ENCODE peak calls at places on chromosome 20, in five cellular contexts. Q is fibroblast of gingiva, O is GM10248, V is GM12865, A is HS-27A. H is an unnamed sample.

GRCh38 chr20:37291724-37292126 is 2.3 kb downstream of the MANBAL start:
- DNase-seq in A (no peak), V (peak), Q (no peak), O (no peak), H (no peak)

GRCh38 chr20:37463726-37464125 is 57.3 kb upstream of the NNAT start:
- DNase-seq in V (no peak), Q (no peak), A (no peak), O (no peak), H (no peak)

GRCh38 chr20:48771542-48771941 is 56.3 kb downstream of the PREX1 start:
- DNase-seq in O (no peak), V (no peak), Q (peak), A (no peak), H (peak)

GRCh38 chr20:15674253-15675145 is 898.7 kb downstream of the KIF16B start:
- DNase-seq in O (no peak), Q (no peak), V (no peak), A (no peak), H (no peak)

GRCh38 chr20:32969356-32970114 is 34.7 kb downstream of the SUN5 start:
- DNase-seq in O (peak), Q (no peak), A (no peak), V (no peak), H (no peak)

GRCh38 chr20:43915209-43916072 is 789 bp downstream of the TOX2 start:
- DNase-seq in V (peak), Q (no peak), O (peak), A (no peak), H (peak)

GRCh38 chr20:57627972-57628650 is 7.9 kb upstream of the ZBP1 start:
- DNase-seq in A (no peak), Q (peak), V (peak), O (no peak), H (no peak)

GRCh38 chr20:32574296-32575226 is 10.6 kb downstream of the NOL4L start:
- DNase-seq in V (no peak), Q (peak), A (peak), O (no peak), H (peak)

GRCh38 chr20:41048475-41049242 is 20.0 kb downstream of the TOP1 start:
- DNase-seq in A (no peak), Q (no peak), V (peak), O (no peak), H (no peak)

GRCh38 chr20:10282930-10283556 is 64.4 kb downstream of the SNAP25 start:
- DNase-seq in A (peak), V (no peak), Q (no peak), O (no peak), H (peak)

GRCh38 chr20:55616367-55616766 is 389.0 kb downstream of the CBLN4 start:
- DNase-seq in V (no peak), A (no peak), Q (no peak), O (no peak), H (no peak)

GRCh38 chr20:13384132-13384531 is 163.1 kb downstream of the ISM1 start:
- DNase-seq in O (peak), V (peak), Q (no peak), A (no peak), H (no peak)

GRCh38 chr20:56393133-56393472 is 658 bp downstream of the CSTF1 start:
- DNase-seq in A (no peak), Q (no peak), O (peak), V (peak), H (no peak)

GRCh38 chr20:63177134-63177784 is 38.7 kb downstream of the YTHDF1 start:
- DNase-seq in A (no peak), V (peak), Q (no peak), O (no peak), H (peak)

GRCh38 chr20:23128461-23129125 is 42.5 kb upstream of the CD93 start:
- DNase-seq in Q (no peak), A (no peak), O (no peak), V (no peak), H (no peak)

GRCh38 chr20:46202758-46203509 is 84.8 kb downstream of the CD40 start:
- DNase-seq in V (no peak), Q (peak), A (no peak), O (no peak), H (no peak)

GRCh38 chr20:52899221-52899620 is 72.9 kb upstream of the TSHZ2 start:
- DNase-seq in V (no peak), Q (no peak), A (no peak), O (no peak), H (no peak)

GRCh38 chr20:47970282-47970903 is 185.1 kb upstream of the SULF2 start:
- DNase-seq in V (peak), A (no peak), Q (no peak), O (no peak), H (no peak)

GRCh38 chr20:12847862-12848261 is 160.9 kb upstream of the SPTLC3 start:
- DNase-seq in V (no peak), O (no peak), Q (no peak), A (no peak), H (peak)

GRCh38 chr20:57530327-57530981 is 5.5 kb upstream of the CTCFL start:
- DNase-seq in V (no peak), A (no peak), Q (no peak), O (no peak), H (no peak)

GRCh38 chr20:822651-823325 is 10.7 kb upstream of the FAM110A start:
- DNase-seq in Q (no peak), O (no peak), V (no peak), A (no peak), H (no peak)

GRCh38 chr20:60695223-60695622 is 556.8 kb upstream of the CDH4 start:
- DNase-seq in O (no peak), V (no peak), Q (peak), A (no peak), H (peak)

GRCh38 chr20:884983-885952 is 30.9 kb downstream of the ANGPT4 start:
- DNase-seq in O (no peak), A (no peak), V (peak), Q (peak), H (peak)

GRCh38 chr20:45340951-45341350 is 7.3 kb downstream of the SDC4 start:
- DNase-seq in Q (no peak), V (no peak), O (no peak), A (no peak), H (no peak)

GRCh38 chr20:1362484-1362883 is 30.4 kb downstream of the FKBP1A start:
- DNase-seq in V (no peak), O (no peak), Q (no peak), A (no peak), H (no peak)

GRCh38 chr20:43963872-43964791 is 49.5 kb downstream of the TOX2 start:
- DNase-seq in V (peak), A (no peak), Q (peak), O (no peak), H (no peak)

GRCh38 chr20:58647814-58648501 is 3.1 kb upstream of the STX16 start:
- DNase-seq in Q (peak), O (no peak), A (no peak), V (no peak), H (peak)

GRCh38 chr20:53763707-53764415 is 170.2 kb upstream of the ZNF217 start:
- DNase-seq in A (no peak), Q (peak), V (no peak), O (no peak), H (peak)

GRCh38 chr20:31988430-31989015 is 20.6 kb downstream of the XKR7 start:
- DNase-seq in Q (no peak), O (no peak), A (no peak), V (no peak), H (no peak)

GRCh38 chr20:62159835-62160234 is 16.3 kb downstream of the SS18L1 start:
- DNase-seq in A (no peak), O (peak), Q (no peak), V (peak), H (peak)

GRCh38 chr20:36880741-36881250 is 4.9 kb downstream of the TLDC2 start:
- DNase-seq in O (no peak), Q (no peak), A (no peak), V (no peak), H (no peak)

GRCh38 chr20:35133735-35134134 is 13.4 kb downstream of the EDEM2 start:
- DNase-seq in A (no peak), Q (no peak), V (no peak), O (no peak), H (no peak)

GRCh38 chr20:46614503-46614902 is 36.8 kb downstream of the SLC13A3 start:
- DNase-seq in V (no peak), Q (no peak), A (no peak), O (no peak), H (no peak)

GRCh38 chr20:46646122-46646521 is 5.1 kb downstream of the SLC13A3 start:
- DNase-seq in V (no peak), Q (no peak), A (no peak), O (no peak), H (no peak)